ENCODE peak calls at places on chromosomes 16 and 17, in nine cellular contexts. R, C, H, K, J, G, I, M and B are unnamed samples.

GRCh38 chr16:88804552-88805339 is 1.2 kb downstream of the CDT1 start:
- DNase-seq in J (no peak), M (peak), I (no peak), R (no peak), G (peak), H (peak), K (no peak), C (no peak), B (peak)

GRCh38 chr17:76713765-76714164 is 3.0 kb upstream of the MXRA7 start:
- DNase-seq in K (no peak), H (no peak), G (no peak), R (no peak), J (no peak), I (no peak), C (no peak), M (no peak), B (no peak)

GRCh38 chr16:26987631-26988030 is 79.1 kb upstream of the C16orf82 start:
- DNase-seq in H (no peak), K (peak), I (no peak), M (no peak), R (peak), G (no peak), C (no peak), J (peak), B (no peak)

GRCh38 chr17:42660692-42661345 is 1.7 kb downstream of the TUBG2 start:
- DNase-seq in R (peak), C (no peak), H (no peak), J (peak), M (no peak), I (no peak), G (peak), K (peak), B (no peak)

GRCh38 chr17:80953471-80954315 is 37.9 kb upstream of the CHMP6 start:
- DNase-seq in G (no peak), I (no peak), M (no peak), J (no peak), H (peak), K (no peak), C (no peak), R (no peak), B (no peak)

GRCh38 chr16:15798671-15799070 is 58.2 kb downstream of the MYH11 start:
- DNase-seq in H (no peak), G (no peak), I (no peak), M (no peak), J (no peak), C (no peak), K (no peak), R (no peak), B (no peak)

GRCh38 chr17:61291457-61292311 is 108.0 kb upstream of the TBX2 start:
- DNase-seq in K (peak), H (no peak), G (no peak), I (no peak), J (no peak), R (no peak), C (no peak), M (no peak), B (no peak)

GRCh38 chr16:66131156-66131807 is 235.2 kb upstream of the CDH5 start:
- DNase-seq in H (no peak), I (no peak), K (peak), C (no peak), J (no peak), G (no peak), R (peak), M (no peak), B (no peak)

GRCh38 chr16:74107795-74108610 is 188.6 kb upstream of the PSMD7 start:
- DNase-seq in H (peak), J (peak), C (peak), G (peak), R (peak), M (peak), I (peak), K (no peak), B (peak)

GRCh38 chr17:65730711-65731169 is 169.3 kb upstream of the AXIN2 start:
- DNase-seq in G (no peak), M (no peak), C (no peak), R (no peak), K (no peak), J (no peak), I (no peak), H (no peak), B (no peak)

GRCh38 chr17:47800686-47801085 is 20.9 kb downstream of the OSBPL7 start:
- DNase-seq in R (no peak), M (no peak), C (no peak), J (no peak), H (peak), I (no peak), K (no peak), G (no peak), B (no peak)

GRCh38 chr16:85812031-85812807 is 12.7 kb downstream of the COX4I1 start:
- DNase-seq in H (no peak), G (no peak), R (no peak), I (no peak), C (no peak), J (no peak), K (no peak), M (no peak), B (no peak)

GRCh38 chr16:17235147-17235817 is 235.5 kb downstream of the XYLT1 start:
- DNase-seq in G (no peak), R (no peak), M (no peak), C (no peak), H (no peak), I (no peak), K (no peak), J (no peak), B (no peak)

GRCh38 chr17:75619506-75620431 is 13.5 kb upstream of the SMIM5 start:
- DNase-seq in J (no peak), C (no peak), M (peak), R (peak), I (peak), H (peak), K (peak), G (peak), B (peak)

GRCh38 chr17:39364236-39365025 is 37.0 kb downstream of the FBXL20 start:
- DNase-seq in G (peak), I (no peak), K (peak), C (peak), R (no peak), H (no peak), J (no peak), M (no peak), B (no peak)

GRCh38 chr17:18182190-18182977 is 1.2 kb upstream of the ALKBH5 start:
- DNase-seq in J (peak), R (no peak), M (peak), G (peak), I (no peak), C (peak), H (peak), K (no peak), B (peak)

GRCh38 chr17:17147821-17148220 is 58.3 kb downstream of the PLD6 start:
- DNase-seq in K (peak), M (no peak), J (no peak), R (peak), G (no peak), I (no peak), C (no peak), H (no peak), B (no peak)

GRCh38 chr17:6455321-6455705 is 11.1 kb downstream of the PIMREG start:
- DNase-seq in J (peak), K (peak), H (peak), C (peak), G (no peak), I (peak), M (peak), R (peak), B (peak)

GRCh38 chr16:53281280-53281679 is 153.0 kb upstream of the RBL2 start:
- DNase-seq in I (no peak), J (no peak), R (no peak), M (no peak), C (no peak), G (no peak), H (no peak), K (no peak), B (no peak)

GRCh38 chr17:77206557-77206956 is 65.8 kb downstream of the SEC14L1 start:
- DNase-seq in H (no peak), G (no peak), M (no peak), J (no peak), K (no peak), C (no peak), R (peak), I (no peak), B (no peak)

GRCh38 chr17:61403846-61404701 is 4.4 kb downstream of the TBX2 start:
- DNase-seq in R (peak), J (no peak), H (no peak), C (no peak), M (no peak), K (no peak), G (no peak), I (no peak), B (no peak)

GRCh38 chr17:51372345-51373004 is 112.1 kb downstream of the UTP18 start:
- DNase-seq in J (peak), I (no peak), M (peak), K (peak), C (no peak), G (peak), R (peak), H (peak), B (peak)

GRCh38 chr17:77527836-77528505 is 387.2 kb downstream of the SEC14L1 start:
- DNase-seq in G (no peak), I (no peak), J (no peak), M (no peak), H (no peak), C (peak), K (no peak), R (no peak), B (no peak)

GRCh38 chr16:81319221-81319912 is 4.6 kb downstream of the GAN start:
- DNase-seq in K (peak), M (no peak), R (peak), H (no peak), I (peak), J (no peak), C (no peak), G (peak), B (no peak)

GRCh38 chr17:63940584-63940983 is 8.5 kb upstream of the CD79B start:
- DNase-seq in M (no peak), H (no peak), R (no peak), K (no peak), C (no peak), J (no peak), G (no peak), I (no peak), B (no peak)
- TF ChIP-seq CTCF in M (no peak), H (no peak), R (no peak), K (no peak), C (no peak), J (no peak), G (no peak), I (no peak), B (no peak)

DNA sequence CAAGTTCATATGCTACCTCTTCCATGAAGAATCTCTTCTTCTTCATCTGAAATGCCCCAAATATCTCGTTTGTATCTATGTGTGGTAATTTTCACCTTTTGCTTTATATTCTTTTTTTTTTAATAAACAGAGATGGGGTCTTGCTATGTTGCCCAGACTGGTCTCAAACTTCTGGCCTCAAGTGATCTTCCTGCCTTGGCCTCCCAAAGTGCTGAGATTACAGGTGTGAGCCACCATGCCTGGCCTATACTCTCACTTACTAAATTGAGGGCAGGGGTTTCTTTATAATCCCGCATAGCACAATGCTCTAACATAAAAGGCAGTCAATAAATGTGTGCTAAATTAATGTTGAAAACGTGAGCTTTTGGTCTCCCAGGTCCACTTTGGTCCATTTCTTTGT is 30.6 kb downstream of the RNF43 start:
- DNase-seq in R (no peak), I (no peak), K (no peak), M (no peak), H (no peak), C (no peak), J (no peak), G (no peak), B (no peak)
- TF ChIP-seq CTCF in R (no peak), I (no peak), K (no peak), M (no peak), H (no peak), C (no peak), J (no peak), G (no peak), B (no peak)

GRCh38 chr17:45310380-45311324 is 6.2 kb downstream of the MAP3K14 start:
- DNase-seq in I (no peak), J (peak), K (peak), G (no peak), H (no peak), M (no peak), C (peak), R (no peak), B (no peak)

GRCh38 chr17:45312477-45313418 is 4.1 kb downstream of the MAP3K14 start:
- DNase-seq in C (no peak), M (no peak), H (no peak), G (no peak), J (no peak), K (no peak), I (no peak), R (no peak), B (peak)

GRCh38 chr17:45311762-45312476 is 4.9 kb downstream of the MAP3K14 start:
- DNase-seq in G (peak), I (peak), K (peak), R (peak), J (peak), C (peak), H (no peak), M (no peak), B (peak)

GRCh38 chr17:45309400-45309799 is 7.4 kb downstream of the MAP3K14 start:
- DNase-seq in C (no peak), H (no peak), G (no peak), M (no peak), R (no peak), I (no peak), K (no peak), J (no peak), B (no peak)

DNA sequence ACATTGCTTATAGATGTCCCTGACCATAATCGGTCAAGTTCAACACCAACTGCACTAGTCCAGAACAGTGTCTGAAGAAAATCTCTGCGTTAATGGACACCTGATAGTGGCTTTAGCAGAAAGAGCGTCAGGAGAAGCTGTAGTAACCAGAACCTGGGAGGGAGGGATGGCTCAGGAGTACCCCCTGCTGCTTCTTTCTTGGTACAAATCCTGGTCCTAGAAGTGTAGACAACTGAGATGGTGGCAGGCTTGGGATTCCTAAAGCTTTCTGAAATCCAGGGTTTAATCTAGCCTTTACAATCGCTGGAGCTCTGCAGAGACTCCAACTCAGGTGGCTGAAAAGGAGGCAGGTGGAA is 5.4 kb downstream of the MAP3K14 start:
- DNase-seq in R (no peak), H (no peak), K (no peak), I (no peak), M (no peak), G (no peak), J (no peak), C (no peak), B (no peak)
- TF ChIP-seq CTCF in R (peak), H (no peak), K (peak), I (peak), M (no peak), G (no peak), J (no peak), C (no peak), B (no peak)

GRCh38 chr17:74290340-74290739 is 16.3 kb downstream of the DNAI2 start:
- DNase-seq in G (peak), M (no peak), I (no peak), K (no peak), R (no peak), H (no peak), C (no peak), J (no peak), B (no peak)
- TF ChIP-seq CTCF in G (no peak), M (no peak), I (no peak), K (no peak), R (no peak), H (no peak), C (no peak), J (no peak), B (no peak)

DNA sequence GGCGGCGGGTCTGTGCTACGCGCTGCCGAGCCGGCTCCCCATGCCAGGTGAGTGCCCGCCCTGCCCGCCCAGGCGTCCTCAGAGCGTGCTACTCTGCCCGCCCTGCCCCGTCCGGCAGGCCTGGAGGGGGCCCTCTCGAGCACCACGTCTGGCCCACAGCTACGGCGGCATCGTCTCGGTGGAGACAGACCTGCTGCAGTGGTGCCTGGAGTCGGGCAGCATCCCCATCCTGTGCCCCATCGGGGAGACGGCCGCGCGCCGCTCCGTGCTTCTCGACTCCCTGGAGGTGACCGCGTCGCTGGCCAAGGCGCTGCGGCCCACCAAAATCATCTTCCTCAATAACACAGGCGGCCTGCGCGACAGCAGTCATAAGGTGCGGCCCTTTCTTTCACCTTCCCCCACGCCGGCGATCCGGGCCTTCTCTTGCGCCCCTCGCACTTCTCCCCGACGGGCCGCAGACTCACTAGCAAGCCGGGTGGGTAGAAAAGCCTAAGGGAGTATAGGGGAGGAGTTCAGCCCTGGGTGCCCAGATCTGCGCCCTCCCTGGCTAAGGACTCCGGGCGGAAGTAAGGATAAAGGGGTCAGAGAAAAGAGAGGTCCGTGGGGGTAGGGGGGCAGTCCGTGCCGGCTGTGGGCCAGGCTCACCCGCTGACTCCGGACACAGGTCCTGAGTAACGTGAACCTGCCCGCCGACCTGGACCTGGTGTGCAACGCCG is 1.6 kb downstream of the NAGS start:
- DNase-seq in R (no peak), M (peak), C (peak), I (peak), G (no peak), J (peak), K (no peak), H (peak), B (peak)
- TF ChIP-seq CTCF in R (no peak), M (no peak), C (no peak), I (peak), G (no peak), J (peak), K (peak), H (no peak), B (no peak)

GRCh38 chr17:59761385-59762021 is 54.0 kb downstream of the VMP1 start:
- DNase-seq in H (no peak), R (peak), J (no peak), I (peak), M (no peak), C (no peak), K (peak), G (no peak), B (no peak)
- TF ChIP-seq CTCF in H (no peak), R (no peak), J (no peak), I (no peak), M (no peak), C (no peak), K (no peak), G (no peak), B (no peak)

DNA sequence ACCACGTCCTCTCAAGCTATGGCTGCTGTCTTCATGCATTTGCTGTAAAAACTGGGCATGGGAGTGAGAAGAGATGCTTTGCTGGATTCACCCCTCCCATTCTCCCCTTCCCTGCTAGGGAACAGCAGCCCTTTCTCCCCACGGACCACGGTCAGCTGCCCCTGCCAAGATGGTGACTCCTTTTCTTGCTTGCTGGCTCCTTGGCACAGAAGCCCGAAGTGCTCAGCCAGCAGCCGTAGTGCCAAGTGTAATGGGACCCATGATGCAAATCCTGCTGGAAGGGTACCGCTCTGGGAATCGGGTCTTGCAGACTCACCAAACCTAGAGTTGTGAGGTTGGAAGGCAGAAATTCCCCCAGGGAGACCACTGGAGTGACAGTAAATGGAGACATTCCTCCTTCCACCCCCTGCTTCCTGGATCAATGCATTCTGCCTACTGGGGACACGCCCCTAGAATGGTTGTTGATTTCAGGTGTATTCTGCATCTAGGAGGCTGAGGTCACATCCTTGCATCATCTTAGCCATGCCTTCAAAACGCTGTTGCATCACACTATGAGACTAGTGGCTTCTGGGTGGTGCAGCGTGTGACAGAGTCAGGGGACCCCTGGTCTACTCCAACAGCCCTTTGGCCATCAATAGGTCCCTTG is 63.0 kb upstream of the CBX4 start:
- DNase-seq in J (no peak), G (no peak), I (no peak), M (no peak), H (peak), C (no peak), R (no peak), K (no peak), B (no peak)
- TF ChIP-seq CTCF in J (no peak), G (no peak), I (no peak), M (no peak), H (no peak), C (no peak), R (no peak), K (no peak), B (no peak)

GRCh38 chr16:30075503-30076275 is at the start of gene PPP4C:
- DNase-seq in M (peak), R (peak), C (peak), J (peak), I (peak), G (peak), H (peak), K (peak), B (peak)
- TF ChIP-seq CTCF in M (no peak), R (peak), C (no peak), J (peak), I (peak), G (no peak), H (no peak), K (no peak), B (no peak)

GRCh38 chr17:13740692-13741091 is 139.0 kb upstream of the HS3ST3A1 start:
- DNase-seq in G (no peak), M (no peak), H (no peak), C (no peak), K (peak), J (no peak), R (no peak), I (no peak), B (no peak)

GRCh38 chr17:13736915-13737314 is 135.2 kb upstream of the HS3ST3A1 start:
- DNase-seq in I (no peak), C (no peak), H (no peak), J (no peak), M (no peak), K (peak), R (peak), G (no peak), B (no peak)

GRCh38 chr17:13735861-13736260 is 134.1 kb upstream of the HS3ST3A1 start:
- DNase-seq in I (no peak), K (no peak), J (no peak), G (no peak), R (no peak), M (no peak), H (no peak), C (no peak), B (no peak)

GRCh38 chr17:13734880-13735279 is 133.2 kb upstream of the HS3ST3A1 start:
- DNase-seq in R (no peak), I (no peak), C (no peak), M (no peak), G (no peak), K (no peak), J (no peak), H (no peak), B (no peak)

DNA sequence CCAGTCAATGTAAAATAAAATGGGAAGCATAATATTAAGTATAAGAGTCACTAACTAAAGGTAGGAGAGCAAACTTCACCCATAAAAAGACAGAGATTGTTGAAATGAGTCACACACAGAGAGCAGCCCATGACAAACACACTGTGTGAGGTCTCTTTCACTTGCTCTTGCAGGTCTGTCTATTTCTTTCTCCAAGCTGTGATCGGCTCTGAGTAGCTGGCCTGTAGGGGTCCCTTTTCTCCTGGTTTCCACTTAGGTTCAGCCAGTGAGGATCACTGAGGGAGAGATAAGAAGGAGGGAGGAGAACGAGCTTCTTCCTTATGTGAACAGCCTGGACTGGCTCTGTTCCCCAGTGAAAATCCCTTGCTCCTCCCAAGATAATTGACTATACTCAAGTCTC is 133.7 kb upstream of the HS3ST3A1 start:
- DNase-seq in M (no peak), R (peak), H (peak), G (peak), C (no peak), I (peak), K (peak), J (no peak), B (no peak)
- TF ChIP-seq CTCF in M (no peak), R (no peak), H (no peak), G (no peak), C (no peak), I (no peak), K (no peak), J (no peak), B (no peak)